ENCODE peak calls at places on chromosomes 6 and 20, in eight cellular contexts. D, S, O, R, M, A, Y and P are unnamed samples.

GRCh38 chr6:167746377-167747151 is 80.1 kb upstream of the AFDN start:
- DNase-seq in R (no peak), Y (no peak), D (no peak), S (no peak), A (no peak), M (no peak), O (no peak), P (no peak)

GRCh38 chr6:35258858-35259193 is 709 bp upstream of the ZNF76 start:
- DNase-seq in A (no peak), S (peak), O (no peak), Y (no peak), M (no peak), D (peak), R (no peak), P (no peak)

GRCh38 chr20:53677447-53678314 is 84.0 kb upstream of the ZNF217 start:
- DNase-seq in O (peak), M (no peak), S (peak), Y (no peak), D (peak), R (no peak), A (peak), P (no peak)

GRCh38 chr20:24818056-24818455 is 131.0 kb upstream of the CST7 start:
- DNase-seq in M (no peak), O (no peak), A (no peak), Y (no peak), R (no peak), S (no peak), D (no peak), P (no peak)

GRCh38 chr6:29887330-29887818 is 55.0 kb upstream of the HLA-A start:
- DNase-seq in O (peak), S (no peak), A (peak), M (no peak), D (peak), Y (no peak), R (peak), P (no peak)

GRCh38 chr6:157813191-157813590 is 9.9 kb upstream of the SNX9 start:
- DNase-seq in O (no peak), R (no peak), M (no peak), D (no peak), A (peak), S (no peak), Y (no peak), P (no peak)

GRCh38 chr20:23142162-23143050 is 56.3 kb upstream of the CD93 start:
- DNase-seq in S (no peak), A (no peak), D (no peak), M (no peak), Y (no peak), O (no peak), R (no peak), P (peak)

GRCh38 chr6:132399376-132400074 is 1.8 kb downstream of the MOXD1 start:
- DNase-seq in O (no peak), D (peak), S (no peak), Y (no peak), R (no peak), A (no peak), M (no peak), P (no peak)

GRCh38 chr20:37627060-37627766 is 66.6 kb upstream of the CTNNBL1 start:
- DNase-seq in R (no peak), O (peak), M (no peak), D (peak), Y (peak), S (peak), A (peak), P (no peak)

GRCh38 chr6:169832247-169832948 is 81.0 kb downstream of the ERMARD start:
- DNase-seq in D (no peak), O (no peak), Y (no peak), S (no peak), R (no peak), A (no peak), M (no peak), P (no peak)

GRCh38 chr6:139751179-139751578 is 376.7 kb upstream of the CITED2 start:
- DNase-seq in A (no peak), D (no peak), M (no peak), O (no peak), S (no peak), R (no peak), Y (no peak), P (no peak)

GRCh38 chr6:11128608-11129007 is 17.1 kb upstream of the ERVFRD-1 start:
- DNase-seq in R (no peak), M (no peak), O (no peak), S (no peak), Y (no peak), A (no peak), D (no peak), P (no peak)

GRCh38 chr6:170011233-170012142 is 260.1 kb downstream of the ERMARD start:
- DNase-seq in O (no peak), R (no peak), A (peak), Y (no peak), S (no peak), D (no peak), M (no peak), P (no peak)

GRCh38 chr20:59031326-59032022 is 661 bp downstream of the ATP5F1E start:
- DNase-seq in A (no peak), D (no peak), O (no peak), Y (no peak), M (no peak), R (peak), S (no peak), P (no peak)

GRCh38 chr20:58109918-58110635 is 118.4 kb downstream of the ANKRD60 start:
- DNase-seq in R (no peak), Y (no peak), O (no peak), S (no peak), M (no peak), A (no peak), D (no peak), P (no peak)

GRCh38 chr6:90131091-90131490 is 165.6 kb downstream of the BACH2 start:
- DNase-seq in D (no peak), R (no peak), Y (no peak), S (no peak), O (no peak), M (no peak), A (no peak), P (no peak)